ENCODE peak calls at places on chromosomes 16 and 17, in eight cellular contexts. Z is Caki2; D is LHCN-M2; O is stimulated activated CD8-positive, alpha-beta memory T cell treated with anti-CD3 and anti-CD28 coated beads, Interleukin-15, amount 100 ng/mL, for 24 hours; N is CD4-positive, CD25-positive, alpha-beta regulatory T cell; H is M059J; F is left colon; K is fibroblast of the conjunctiva. Q is an unnamed sample.

GRCh38 chr16:86093801-86094750 is 195.1 kb downstream of the IRF8 start:
- DNase-seq in Z (no peak), D (no peak), O (no peak), N (no peak), H (no peak), F (peak; percentile 12), K (no peak), Q (no peak)

GRCh38 chr17:40956401-40957254 is 10.1 kb downstream of the KRT39 start:
- DNase-seq in Z (peak; percentile 48), D (peak; percentile 85), O (no peak), N (no peak), H (peak; percentile 72), F (no peak), K (no peak), Q (no peak)

GRCh38 chr17:5919104-5919503 is 151.1 kb upstream of the WSCD1 start:
- DNase-seq in Z (no peak), D (no peak), O (no peak), N (no peak), H (no peak), F (no peak), K (no peak), Q (no peak)

GRCh38 chr17:50064253-50064991 is 8.5 kb downstream of the ITGA3 start:
- DNase-seq in Z (peak; percentile 90), D (peak; percentile 96), O (no peak), N (no peak), H (peak; percentile 99), F (no peak), K (peak; percentile 59), Q (no peak)

GRCh38 chr17:38669520-38669919 is 5.2 kb downstream of the EPOP start:
- DNase-seq in Z (no peak), D (no peak), O (no peak), N (no peak), H (no peak), F (no peak), K (no peak), Q (no peak)

GRCh38 chr16:1290032-1290431 is 19.4 kb upstream of the UBE2I start:
- DNase-seq in Z (no peak), D (no peak), O (no peak), N (no peak), H (no peak), F (no peak), K (no peak), Q (no peak)

GRCh38 chr16:51705142-51705541 is 554.1 kb upstream of the SALL1 start:
- DNase-seq in Z (no peak), D (no peak), O (no peak), N (no peak), H (no peak), F (no peak), K (no peak), Q (no peak)

GRCh38 chr16:68417711-68418301 is 30.5 kb downstream of the SMPD3 start:
- DNase-seq in Z (no peak), D (no peak), O (no peak), N (peak; percentile 96), H (peak; percentile 45), F (peak; percentile 85), K (no peak), Q (peak; percentile 21)

GRCh38 chr16:57382535-57383275 is 10.4 kb downstream of the CX3CL1 start:
- DNase-seq in Z (no peak), D (no peak), O (no peak), N (no peak), H (no peak), F (no peak), K (no peak), Q (no peak)

GRCh38 chr16:3254309-3254708 is 2.1 kb downstream of the MEFV start:
- DNase-seq in Z (no peak), D (no peak), O (no peak), N (no peak), H (no peak), F (no peak), K (no peak), Q (no peak)

GRCh38 chr16:23852794-23853562 is 17.2 kb downstream of the PRKCB start:
- DNase-seq in Z (no peak), D (no peak), O (no peak), N (no peak), H (no peak), F (no peak), K (no peak), Q (no peak)

Q was measured in stimulated activated effector memory CD8-positive, alpha-beta T cell treated with anti-CD3 and anti-CD28 coated beads, Interleukin-12 subunit alpha, Interleukin-12 subunit beta, amount 100 ng/mL, for 72 hours.